ENCODE peak calls at places on chromosomes 2 and 18, in five cellular contexts. D is PC-3, N is hepatocyte, J is GM23338, W is K562. R is an unnamed sample.

GRCh38 chr18:12041561-12041960 is 52.1 kb upstream of the ANKRD62 start:
- DNase-seq in N (peak; percentile 29), J (no peak), W (no peak), D (peak; percentile 79), R (peak; percentile 91)

GRCh38 chr2:12675352-12675795 is 41.4 kb upstream of the TRIB2 start:
- DNase-seq in N (peak; percentile 77), J (no peak), W (peak; percentile 84), D (peak; percentile 57), R (peak; percentile 79)

GRCh38 chr2:217928324-217929293 is 74.2 kb downstream of the TNS1 start:
- DNase-seq in W (no peak), N (no peak), D (no peak), J (no peak), R (no peak)

GRCh38 chr18:34837769-34838194 is 127.7 kb downstream of the DTNA start:
- DNase-seq in N (no peak), D (no peak), W (no peak), J (no peak), R (peak; percentile 60)

GRCh38 chr18:75209952-75210261 is 690 bp upstream of the TSHZ1 start:
- DNase-seq in D (no peak), W (peak; percentile 20), N (peak; percentile 26), J (no peak), R (no peak)

GRCh38 chr2:231342111-231342711 is 53.3 kb upstream of the B3GNT7 start:
- DNase-seq in J (peak; percentile 21), W (no peak), D (no peak), N (no peak), R (no peak)

GRCh38 chr2:102301867-102302362 is 9.4 kb upstream of the IL1RL1 start:
- DNase-seq in J (peak; percentile 86), D (peak; percentile 46), W (peak; percentile 60), N (peak; percentile 41), R (peak; percentile 45)

GRCh38 chr18:62404881-62405280 is 79.8 kb downstream of the TNFRSF11A start:
- DNase-seq in W (no peak), J (no peak), D (no peak), N (no peak), R (no peak)

GRCh38 chr2:220962556-220962955 is 609.5 kb downstream of the EPHA4 start:
- DNase-seq in N (no peak), J (no peak), D (no peak), W (no peak), R (peak; percentile 16)

GRCh38 chr2:203279288-203279687 is 40.5 kb downstream of the CYP20A1 start:
- DNase-seq in J (no peak), N (no peak), W (no peak), D (peak; percentile 44), R (no peak)

GRCh38 chr2:9565436-9566153 is 10.0 kb upstream of the ADAM17 start:
- DNase-seq in J (no peak), N (peak; percentile 77), D (peak; percentile 94), W (peak; percentile 26), R (peak; percentile 95)

GRCh38 chr2:108909917-108910515 is 79.0 kb downstream of the EDAR start:
- DNase-seq in J (no peak), D (no peak), N (no peak), W (no peak), R (no peak)

GRCh38 chr2:180970052-180970451 is 10.4 kb upstream of the UBE2E3 start:
- DNase-seq in D (peak; percentile 50), W (no peak), N (no peak), J (no peak), R (no peak)

GRCh38 chr2:200603972-200604371 is 18.2 kb downstream of the AOX1 start:
- DNase-seq in D (peak; percentile 92), J (no peak), N (peak; percentile 42), W (no peak), R (peak; percentile 57)

GRCh38 chr18:67511840-67512239 is 4.7 kb downstream of the DSEL start:
- DNase-seq in D (no peak), W (no peak), N (no peak), J (no peak), R (no peak)

GRCh38 chr2:2663401-2664036 is 332.4 kb upstream of the MYT1L start:
- DNase-seq in D (peak; percentile 21), J (no peak), W (no peak), N (no peak), R (no peak)

GRCh38 chr2:167140767-167141166 is 252.5 kb downstream of the XIRP2 start:
- DNase-seq in W (no peak), J (no peak), N (peak; percentile 21), D (peak; percentile 99), R (peak; percentile 97)

GRCh38 chr2:187959821-187960220 is 331.9 kb upstream of the GULP1 start:
- DNase-seq in N (no peak), D (peak; percentile 50), W (no peak), J (no peak), R (no peak)

GRCh38 chr2:239991689-239992314 is 33.3 kb downstream of the NDUFA10 start:
- DNase-seq in N (peak; percentile 81), J (peak; percentile 78), D (peak; percentile 65), W (peak; percentile 45), R (peak; percentile 39)

GRCh38 chr2:28664120-28664842 is 87.3 kb upstream of the PPP1CB start:
- DNase-seq in N (peak; percentile 78), W (peak; percentile 52), D (no peak), J (no peak), R (peak; percentile 63)

GRCh38 chr2:30866974-30867373 is 59.7 kb upstream of the CAPN13 start:
- DNase-seq in J (no peak), D (no peak), N (no peak), W (no peak), R (no peak)

GRCh38 chr2:30721241-30721640 is 86.0 kb downstream of the CAPN13 start:
- DNase-seq in D (no peak), N (no peak), J (no peak), W (no peak), R (no peak)

GRCh38 chr2:55885129-55885943 is 38.2 kb downstream of the EFEMP1 start:
- DNase-seq in W (peak; percentile 12), N (peak; percentile 38), J (no peak), D (peak; percentile 88), R (peak; percentile 100)

GRCh38 chr2:177998006-177998405 is 74.6 kb downstream of the PDE11A start:
- DNase-seq in J (no peak), N (no peak), D (no peak), W (no peak), R (peak; percentile 96)

DNA sequence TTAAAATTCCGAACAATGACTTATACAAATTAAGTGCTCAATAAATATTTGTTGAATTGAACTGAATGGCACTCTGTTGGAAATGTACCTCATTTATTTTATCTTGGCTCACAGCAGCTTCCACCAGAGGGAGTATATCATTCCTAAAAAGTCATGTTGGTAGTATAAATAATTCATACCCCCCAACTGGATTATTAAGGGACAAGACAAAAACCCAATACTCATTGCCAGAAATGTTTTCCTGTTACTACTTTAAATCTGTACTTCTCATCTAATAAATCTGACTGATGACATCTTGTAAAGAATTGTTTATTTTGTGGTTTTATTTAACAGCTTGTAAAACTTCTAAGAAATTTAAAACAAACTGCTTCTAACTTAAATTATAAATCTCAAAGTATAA is 163.9 kb downstream of the CDH2 start:
- DNase-seq in D (peak; percentile 52), J (peak; percentile 16), W (no peak), N (peak; percentile 17), R (peak; percentile 13)
- TF ChIP-seq CTCF in D (peak; percentile 64), J (peak; percentile 60), W (no peak), N (peak; percentile 55), R (peak; percentile 45)

DNA sequence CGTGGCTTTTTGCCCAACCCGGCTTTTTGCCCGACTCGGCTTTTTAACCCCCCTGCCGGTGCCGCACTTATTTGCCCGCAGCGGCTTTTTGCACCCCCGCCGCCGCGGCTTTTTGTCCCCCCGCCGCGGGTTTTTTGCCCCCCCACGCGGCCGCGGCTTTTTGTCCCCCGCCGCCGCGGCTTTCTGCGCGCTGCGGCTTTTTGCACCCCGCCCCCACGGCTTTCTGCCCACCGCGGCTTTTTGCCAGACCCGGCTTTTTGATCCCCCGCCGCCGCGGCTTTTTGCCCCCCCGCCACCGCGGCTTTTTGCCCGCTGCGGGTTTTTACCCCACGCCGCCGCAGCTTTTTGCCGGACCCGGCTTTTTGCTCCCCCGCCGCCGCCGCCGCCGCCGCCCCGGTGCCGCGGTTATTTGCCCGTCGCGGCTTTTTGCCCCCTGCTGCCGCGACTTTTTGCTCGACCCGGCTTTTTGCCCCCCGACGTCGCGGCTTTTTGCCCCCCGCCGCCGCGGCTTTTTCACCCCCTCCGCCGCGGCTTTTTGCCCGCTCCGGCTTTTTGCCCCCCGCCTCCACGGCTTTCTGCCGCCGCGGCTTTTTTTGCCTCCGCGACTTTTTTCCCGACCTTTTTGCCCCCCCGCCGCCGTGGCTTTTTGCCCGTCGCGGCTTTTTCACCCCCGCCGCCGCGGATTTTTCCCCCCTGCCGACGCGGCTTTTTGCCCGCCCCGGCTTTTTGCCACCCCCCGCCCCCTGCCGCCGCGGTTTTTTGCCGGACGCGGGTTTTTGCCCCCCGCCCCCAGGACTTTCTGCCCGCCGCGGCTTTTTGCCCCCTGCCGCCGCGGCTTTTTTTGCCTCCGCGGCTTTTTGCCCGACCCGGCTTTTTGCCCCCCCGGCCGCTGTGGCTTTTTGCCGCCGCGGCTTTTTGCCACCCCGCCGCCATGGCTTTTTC is 2786.5 kb downstream of the RPIA start:
- DNase-seq in D (peak; percentile 2), J (peak; percentile 76), W (peak; percentile 16), N (peak; percentile 46), R (no peak)
- TF ChIP-seq EZH2 in D (peak; percentile 100), J (peak; percentile 99), W (no peak), N (peak; percentile 90), R (peak; percentile 96)

GRCh38 chr2:67453365-67453764 is 56.2 kb downstream of the ETAA1 start:
- DNase-seq in J (no peak), W (no peak), N (no peak), D (peak; percentile 84), R (peak; percentile 48)
- H3K27ac ChIP-seq in J (no peak overlapping the region), W (no peak overlapping the region), N (no peak overlapping the region), D (peak overlapping the region; percentile 99), R (no peak overlapping the region)

DNA sequence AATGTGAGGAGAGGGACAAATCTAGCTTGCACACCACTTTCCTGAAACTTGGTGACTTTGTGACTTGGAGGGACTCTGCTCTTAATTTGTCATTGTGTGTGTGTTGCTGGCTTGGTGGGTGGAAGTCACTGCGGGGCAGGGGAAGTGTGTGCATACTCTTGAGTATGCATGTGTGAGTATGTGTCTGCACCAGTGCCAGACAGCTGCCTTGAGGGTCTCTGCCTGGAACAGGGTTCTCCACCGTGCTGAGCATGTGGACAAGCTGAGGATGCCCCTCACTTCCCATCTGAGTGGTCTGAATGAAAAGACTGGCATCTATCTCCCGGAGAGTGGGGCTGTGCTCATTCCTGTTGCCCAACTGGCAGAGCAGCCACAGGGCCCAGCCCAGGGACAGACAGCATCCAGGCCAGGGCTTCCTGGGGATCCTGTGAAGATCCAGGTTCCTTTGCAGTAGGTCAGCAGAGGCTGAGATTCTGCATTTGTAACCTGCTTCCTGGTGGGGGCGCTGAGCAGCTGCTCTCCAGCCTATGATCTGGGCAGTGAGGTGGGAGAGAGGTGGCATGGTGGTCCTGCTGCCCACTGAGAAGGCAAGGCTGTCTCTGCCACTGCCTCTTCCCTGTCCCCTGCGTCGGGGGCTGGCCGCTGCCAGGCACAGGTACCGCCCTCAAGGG is 138.9 kb upstream of the HAAO start:
- DNase-seq in N (no peak), J (peak; percentile 80), D (no peak), W (peak; percentile 54), R (no peak)
- TF ChIP-seq CTCF in N (peak; percentile 36), J (peak; percentile 63), D (peak; percentile 55), W (peak; percentile 62), R (peak; percentile 25)